ENCODE peak calls at places on chromosome 1, in four cellular contexts. O is sigmoid colon, B is uterus, U is body of pancreas. I is an unnamed sample.

GRCh38 chr1:6614019-6614952 is 755 bp downstream of the PHF13 start:
- DNase-seq in U (peak; percentile 42), B (peak; percentile 70), O (peak; percentile 82), I (peak; percentile 45)

GRCh38 chr1:119862276-119862675 is 34.0 kb downstream of the ADAM30 start:
- DNase-seq in O (no peak), B (no peak), U (no peak), I (no peak)

GRCh38 chr1:228871314-228872061 is 136.2 kb downstream of the RHOU start:
- DNase-seq in B (no peak), U (no peak), O (no peak), I (no peak)

GRCh38 chr1:61255324-61255703 is 173.0 kb downstream of the NFIA start:
- DNase-seq in O (no peak), B (no peak), U (no peak), I (no peak)

GRCh38 chr1:52424757-52425265 is 20.4 kb downstream of the PRPF38A start:
- DNase-seq in U (no peak), B (no peak), O (no peak), I (no peak)

GRCh38 chr1:44650159-44650831 is 24.0 kb downstream of the TMEM53 start:
- DNase-seq in B (no peak), U (no peak), O (no peak), I (peak; percentile 78)

GRCh38 chr1:184210048-184210447 is 158.5 kb downstream of the TSEN15 start:
- DNase-seq in O (peak; percentile 68), U (peak; percentile 26), B (peak; percentile 53), I (peak; percentile 23)

GRCh38 chr1:97632075-97632474 is 288.8 kb downstream of the DPYD start:
- DNase-seq in B (no peak), U (no peak), O (no peak), I (no peak)

GRCh38 chr1:9605946-9606455 is 17.3 kb downstream of the TMEM201 start:
- DNase-seq in B (no peak), U (no peak), O (no peak), I (no peak)

GRCh38 chr1:57512386-57512785 is 88.5 kb upstream of the DAB1 start:
- DNase-seq in B (no peak), O (no peak), U (no peak), I (no peak)

GRCh38 chr1:166036092-166036491 is 130.7 kb downstream of the FAM78B start:
- DNase-seq in B (no peak), U (no peak), O (no peak), I (no peak)

GRCh38 chr1:218459878-218460277 is 114.7 kb downstream of the TGFB2 start:
- DNase-seq in B (no peak), O (no peak), U (no peak), I (no peak)

GRCh38 chr1:18923721-18924610 is 21.6 kb upstream of the ALDH4A1 start:
- DNase-seq in U (no peak), B (no peak), O (no peak), I (peak; percentile 55)

GRCh38 chr1:81254560-81254959 is 546.2 kb upstream of the ADGRL2 start:
- DNase-seq in O (no peak), U (no peak), B (no peak), I (no peak)

GRCh38 chr1:74343191-74343590 is 108.0 kb downstream of the TNNI3K start:
- DNase-seq in U (peak; percentile 47), O (no peak), B (peak; percentile 44), I (no peak)

GRCh38 chr1:1373051-1373450 is 2.0 kb downstream of the AURKAIP1 start:
- DNase-seq in U (no peak), B (no peak), O (no peak), I (no peak)

GRCh38 chr1:162724583-162725120 is 65.8 kb upstream of the HSD17B7 start:
- DNase-seq in O (no peak), U (no peak), B (no peak), I (no peak)

GRCh38 chr1:192224386-192224785 is 66.1 kb downstream of the RGS18 start:
- DNase-seq in U (no peak), O (no peak), B (no peak), I (no peak)

GRCh38 chr1:51642739-51643142 is 25.8 kb downstream of the OSBPL9 start:
- DNase-seq in U (peak; percentile 20), B (peak; percentile 49), O (peak; percentile 69), I (no peak)

GRCh38 chr1:154972517-154973343 is 1.8 kb upstream of the CKS1B start:
- DNase-seq in U (peak; percentile 86), O (peak; percentile 78), B (peak; percentile 64), I (peak; percentile 67)

GRCh38 chr1:154975409-154976205 is 1.1 kb downstream of the CKS1B start:
- DNase-seq in B (peak; percentile 65), O (peak; percentile 86), U (peak; percentile 63), I (no peak)

GRCh38 chr1:154974808-154975408 is 427 bp downstream of the CKS1B start:
- DNase-seq in O (peak; percentile 97), U (peak; percentile 96), B (peak; percentile 94), I (peak; percentile 88)

GRCh38 chr1:154973344-154974085 is 966 bp upstream of the CKS1B start:
- DNase-seq in B (peak; percentile 98), U (peak; percentile 98), O (peak; percentile 98), I (peak; percentile 92)

DNA sequence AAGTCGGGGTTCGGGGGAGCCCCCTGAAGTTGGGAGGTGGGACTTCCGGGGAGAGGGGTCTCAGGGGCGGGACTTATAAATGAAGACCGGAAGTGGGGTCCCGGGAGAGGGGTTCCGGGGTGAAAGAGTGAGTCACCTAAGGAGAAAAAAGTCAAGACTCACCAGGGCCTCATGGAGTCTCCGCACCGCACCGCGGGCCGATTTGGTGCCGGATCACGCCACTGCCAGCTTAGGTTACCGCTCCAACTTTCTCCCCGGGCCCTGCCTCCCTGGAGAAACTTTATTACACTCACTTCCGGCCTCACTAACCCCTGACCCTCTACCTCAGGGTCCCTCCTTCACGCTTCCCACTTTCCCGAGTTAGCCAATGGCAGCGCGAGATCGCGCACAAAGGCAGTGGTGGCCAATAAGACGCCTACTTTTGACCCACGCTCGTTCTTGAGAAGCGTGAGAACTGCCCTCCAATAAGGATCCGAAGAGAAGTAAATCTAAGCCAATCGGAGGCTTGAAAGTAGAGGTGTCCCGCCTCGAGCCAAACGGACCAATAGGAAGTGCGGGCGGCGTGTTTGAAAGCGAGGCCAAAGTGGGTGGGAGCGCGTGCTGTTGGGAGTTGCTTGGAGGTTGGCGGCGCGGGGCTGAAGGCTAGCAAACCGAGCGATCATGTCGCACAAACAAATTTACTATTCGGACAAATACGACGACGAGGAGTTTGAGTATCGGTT is at the start of gene CKS1B:
- DNase-seq in B (peak; percentile 98), O (peak; percentile 99), U (peak; percentile 99), I (peak; percentile 99)
- TF ChIP-seq POLR2A in B (peak; percentile 45), O (peak; percentile 57), U (peak; percentile 87), I (peak; percentile 72)

GRCh38 chr1:223700942-223701637 is 11.2 kb upstream of the CAPN2 start:
- DNase-seq in U (peak; percentile 20), O (no peak), B (peak; percentile 63), I (no peak)
- TF ChIP-seq POLR2A in U (no peak), O (no peak), B (peak; percentile 23), I (no peak)

DNA sequence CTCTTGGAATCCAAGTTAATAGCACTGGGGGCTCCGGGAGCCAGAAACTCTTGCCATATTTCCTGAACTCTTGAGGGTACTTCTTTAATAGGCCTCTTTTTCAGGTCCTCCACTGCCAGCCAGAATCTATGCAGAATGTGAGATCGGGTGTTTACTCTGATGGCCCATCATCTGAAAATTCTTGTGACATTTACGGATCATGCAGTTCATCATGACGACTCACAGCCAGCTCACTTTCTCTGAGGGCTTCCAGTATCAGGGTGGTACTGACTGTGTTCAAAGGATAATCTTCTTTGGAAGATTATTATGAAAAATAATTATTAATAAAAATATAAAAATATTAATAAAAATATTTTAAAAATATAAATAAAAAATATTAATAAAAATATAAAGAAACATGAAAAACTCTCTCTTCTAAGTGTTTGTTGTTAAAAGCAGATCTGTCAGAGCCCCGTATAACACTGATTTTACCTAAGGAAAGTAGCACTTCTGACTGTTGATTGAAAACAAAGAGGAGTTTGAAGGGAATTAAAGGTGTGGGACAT is 194.3 kb upstream of the GREM2 start:
- DNase-seq in B (no peak), O (no peak), U (no peak), I (no peak)
- TF ChIP-seq POLR2A in B (no peak), O (no peak), U (no peak), I (no peak)

DNA sequence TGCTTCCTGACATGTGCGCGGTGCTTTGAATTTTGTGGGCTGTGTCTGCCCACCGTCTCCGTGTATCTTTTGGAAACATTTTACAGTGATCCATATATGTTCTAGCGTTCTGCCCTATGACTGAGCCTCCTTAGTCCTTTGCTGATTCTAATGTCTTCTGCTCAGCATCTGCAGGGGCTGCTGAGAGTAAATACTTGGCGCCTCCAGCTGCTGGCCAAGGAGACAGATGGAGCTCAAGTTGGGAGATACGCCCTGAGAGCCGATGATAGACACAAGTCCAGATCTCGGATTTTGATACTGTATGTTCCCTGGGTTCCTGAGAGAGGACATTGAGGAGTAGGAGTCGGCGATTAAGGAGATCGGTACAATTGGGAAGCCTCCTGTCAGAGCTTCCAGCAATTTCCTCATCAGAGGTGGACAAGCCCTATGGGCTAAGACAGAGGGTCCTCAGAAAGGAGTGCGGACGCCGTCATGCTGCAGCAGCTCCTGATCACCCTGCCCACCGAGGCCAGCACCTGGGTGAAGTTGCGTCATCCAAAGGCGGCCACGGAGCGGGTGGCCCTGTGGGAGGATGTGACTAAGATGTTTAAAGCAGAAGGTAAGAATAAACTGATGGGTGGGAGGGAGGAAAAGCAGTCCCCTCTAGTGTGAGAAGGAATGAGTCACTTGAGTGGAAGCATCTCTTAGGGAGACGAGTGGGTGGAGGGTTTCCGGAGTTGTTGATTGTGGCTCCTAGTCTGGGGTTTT is 388 bp downstream of the ZFP69B start:
- DNase-seq in U (peak; percentile 5), B (peak; percentile 19), O (no peak), I (no peak)
- TF ChIP-seq POLR2A in U (no peak), B (no peak), O (no peak), I (no peak)

GRCh38 chr1:244092293-244093264 is 41.5 kb downstream of the ZBTB18 start:
- DNase-seq in B (no peak), U (peak; percentile 13), O (no peak), I (no peak)
- TF ChIP-seq POLR2A in B (no peak), U (no peak), O (no peak), I (no peak)

DNA sequence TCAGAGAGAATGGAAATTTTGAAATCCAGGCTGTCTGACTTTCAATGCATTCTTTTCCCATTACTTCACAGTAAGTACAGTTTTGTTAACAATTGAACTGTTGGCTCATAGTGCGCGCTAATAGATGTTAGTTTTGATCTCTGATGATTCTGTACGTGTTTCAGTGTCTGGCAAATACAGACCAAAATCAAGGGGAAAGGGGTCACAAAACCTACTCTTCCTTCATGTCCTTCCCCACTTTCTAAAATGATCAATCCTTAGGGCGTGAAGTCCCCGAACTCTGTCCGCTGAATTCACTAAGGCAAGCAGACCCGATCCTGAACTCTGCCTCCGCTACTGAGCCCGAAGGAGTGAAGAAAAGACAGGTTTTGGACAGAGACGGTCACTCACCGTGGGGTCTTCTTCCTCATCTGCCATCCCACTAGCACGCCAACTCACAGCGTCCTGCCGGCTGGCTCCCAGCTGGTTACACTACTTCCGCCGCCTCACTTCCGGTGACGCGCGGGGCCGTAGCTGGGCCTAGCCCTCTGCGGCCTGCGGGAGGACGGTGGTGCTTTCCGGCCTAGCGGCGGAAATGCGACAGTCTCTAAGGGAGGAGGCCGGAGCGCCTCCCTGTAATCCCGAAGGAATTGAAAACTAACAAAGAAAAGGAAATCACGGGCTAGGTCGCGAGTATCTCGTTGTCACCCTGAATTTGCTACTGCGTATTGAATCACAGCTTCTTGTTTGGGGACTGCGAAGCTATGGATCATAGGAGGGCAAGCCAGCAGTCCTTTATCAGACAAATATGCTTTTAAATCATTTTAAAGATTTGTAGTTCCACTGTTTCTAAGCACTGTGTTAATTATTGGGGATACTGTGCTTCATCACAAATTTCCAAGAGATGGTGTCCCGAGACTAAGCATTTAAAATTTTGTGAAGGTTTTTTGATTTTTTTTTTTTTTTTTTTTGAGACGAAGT is at the start of gene TAF13:
- DNase-seq in B (peak; percentile 92), O (peak; percentile 97), U (peak; percentile 94), I (peak; percentile 92)
- TF ChIP-seq POLR2A in B (peak; percentile 89), O (peak; percentile 95), U (peak; percentile 96), I (peak; percentile 88)

I was measured in gastrocnemius medialis.